ENCODE peak calls at places on chromosomes 7 and 10, in seven cellular contexts. One of them, this sample, is unnamed.

GRCh38 chr10:67607472-67607871 is 88.5 kb downstream of the CTNNA3 start:
- DNase-seq in Calu3: peak; percentile 17
- DNase-seq in choroid plexus epithelial cell: peak; percentile 17
- DNase-seq in K562: no peak
- DNase-seq in tibial artery: no peak
- DNase-seq in psoas muscle: no peak
- DNase-seq in MCF 10A: peak; percentile 75
- DNase-seq in this sample: no peak

GRCh38 chr7:35528381-35528977 is 166.5 kb downstream of the HERPUD2 start:
- DNase-seq in Calu3: no peak
- DNase-seq in choroid plexus epithelial cell: no peak
- DNase-seq in K562: no peak
- DNase-seq in tibial artery: no peak
- DNase-seq in psoas muscle: no peak
- DNase-seq in MCF 10A: no peak
- DNase-seq in this sample: no peak

GRCh38 chr7:83339927-83340326 is 177.2 kb upstream of the PCLO start:
- DNase-seq in Calu3: no peak
- DNase-seq in choroid plexus epithelial cell: no peak
- DNase-seq in K562: no peak
- DNase-seq in tibial artery: no peak
- DNase-seq in psoas muscle: no peak
- DNase-seq in MCF 10A: no peak
- DNase-seq in this sample: no peak

GRCh38 chr7:96297873-96298272 is 24.0 kb downstream of the SLC25A13 start:
- DNase-seq in Calu3: no peak
- DNase-seq in choroid plexus epithelial cell: no peak
- DNase-seq in K562: no peak
- DNase-seq in tibial artery: no peak
- DNase-seq in psoas muscle: no peak
- DNase-seq in MCF 10A: no peak
- DNase-seq in this sample: no peak

GRCh38 chr10:115992554-115992953 is 280.5 kb downstream of the GFRA1 start:
- DNase-seq in Calu3: no peak
- DNase-seq in choroid plexus epithelial cell: no peak
- DNase-seq in K562: no peak
- DNase-seq in tibial artery: no peak
- DNase-seq in psoas muscle: no peak
- DNase-seq in MCF 10A: no peak
- DNase-seq in this sample: no peak

GRCh38 chr10:133030791-133031190 is 56.9 kb upstream of the ADGRA1 start:
- DNase-seq in Calu3: no peak
- DNase-seq in choroid plexus epithelial cell: no peak
- DNase-seq in K562: no peak
- DNase-seq in tibial artery: no peak
- DNase-seq in psoas muscle: no peak
- DNase-seq in MCF 10A: no peak
- DNase-seq in this sample: no peak

GRCh38 chr7:22364910-22365309 is 8.0 kb upstream of the RAPGEF5 start:
- DNase-seq in Calu3: no peak
- DNase-seq in choroid plexus epithelial cell: no peak
- DNase-seq in K562: no peak
- DNase-seq in tibial artery: no peak
- DNase-seq in psoas muscle: no peak
- DNase-seq in MCF 10A: no peak
- DNase-seq in this sample: no peak

GRCh38 chr10:75538144-75538543 is 106.7 kb downstream of the LRMDA start:
- DNase-seq in Calu3: no peak
- DNase-seq in choroid plexus epithelial cell: no peak
- DNase-seq in K562: no peak
- DNase-seq in tibial artery: no peak
- DNase-seq in psoas muscle: no peak
- DNase-seq in MCF 10A: no peak
- DNase-seq in this sample: no peak

GRCh38 chr7:1939434-1940401 is 269.6 kb downstream of the ELFN1 start:
- DNase-seq in Calu3: no peak
- DNase-seq in choroid plexus epithelial cell: no peak
- DNase-seq in K562: peak; percentile 18
- DNase-seq in tibial artery: no peak
- DNase-seq in psoas muscle: peak; percentile 9
- DNase-seq in MCF 10A: peak; percentile 3
- DNase-seq in this sample: no peak

GRCh38 chr10:120978589-120979252 is 127.6 kb downstream of the WDR11 start:
- DNase-seq in Calu3: no peak
- DNase-seq in choroid plexus epithelial cell: no peak
- DNase-seq in K562: no peak
- DNase-seq in tibial artery: no peak
- DNase-seq in psoas muscle: no peak
- DNase-seq in MCF 10A: no peak
- DNase-seq in this sample: no peak

GRCh38 chr10:42972946-42973345 is 103.9 kb upstream of the RET start:
- DNase-seq in Calu3: no peak
- DNase-seq in choroid plexus epithelial cell: no peak
- DNase-seq in K562: no peak
- DNase-seq in tibial artery: no peak
- DNase-seq in psoas muscle: no peak
- DNase-seq in MCF 10A: no peak
- DNase-seq in this sample: no peak

GRCh38 chr7:157568785-157569584 is 232.2 kb downstream of the DNAJB6 start:
- DNase-seq in Calu3: peak; percentile 61
- DNase-seq in choroid plexus epithelial cell: peak; percentile 57
- DNase-seq in K562: no peak
- DNase-seq in tibial artery: peak; percentile 38
- DNase-seq in psoas muscle: peak; percentile 33
- DNase-seq in MCF 10A: no peak
- DNase-seq in this sample: no peak

GRCh38 chr10:693506-693905 is 4.0 kb upstream of the DIP2C start:
- DNase-seq in Calu3: peak; percentile 48
- DNase-seq in choroid plexus epithelial cell: peak; percentile 60
- DNase-seq in K562: no peak
- DNase-seq in tibial artery: no peak
- DNase-seq in psoas muscle: no peak
- DNase-seq in MCF 10A: peak; percentile 22
- DNase-seq in this sample: no peak

GRCh38 chr10:70769121-70769520 is 16.1 kb downstream of the TBATA start:
- DNase-seq in Calu3: no peak
- DNase-seq in choroid plexus epithelial cell: no peak
- DNase-seq in K562: no peak
- DNase-seq in tibial artery: peak; percentile 7
- DNase-seq in psoas muscle: no peak
- DNase-seq in MCF 10A: no peak
- DNase-seq in this sample: no peak

GRCh38 chr7:119270045-119270464 is 1002.9 kb upstream of the KCND2 start:
- DNase-seq in Calu3: peak; percentile 58
- DNase-seq in choroid plexus epithelial cell: peak; percentile 82
- DNase-seq in K562: peak; percentile 71
- DNase-seq in tibial artery: peak; percentile 33
- DNase-seq in psoas muscle: no peak
- DNase-seq in MCF 10A: peak; percentile 71
- DNase-seq in this sample: peak; percentile 49

GRCh38 chr10:101291254-101292193 is 62.3 kb upstream of the LBX1 start:
- DNase-seq in Calu3: peak; percentile 51
- DNase-seq in choroid plexus epithelial cell: peak; percentile 17
- DNase-seq in K562: peak; percentile 67
- DNase-seq in tibial artery: peak; percentile 32
- DNase-seq in psoas muscle: peak; percentile 71
- DNase-seq in MCF 10A: peak; percentile 34
- DNase-seq in this sample: no peak

GRCh38 chr10:67697646-67698245 is 1.8 kb upstream of the CTNNA3 start:
- DNase-seq in Calu3: peak; percentile 44
- DNase-seq in choroid plexus epithelial cell: peak; percentile 82
- DNase-seq in K562: peak; percentile 42
- DNase-seq in tibial artery: no peak
- DNase-seq in psoas muscle: no peak
- DNase-seq in MCF 10A: peak; percentile 64
- DNase-seq in this sample: peak; percentile 14

GRCh38 chr10:123882681-123883445 is 8.7 kb downstream of the CPXM2 start:
- DNase-seq in Calu3: no peak
- DNase-seq in choroid plexus epithelial cell: no peak
- DNase-seq in K562: no peak
- DNase-seq in tibial artery: no peak
- DNase-seq in psoas muscle: no peak
- DNase-seq in MCF 10A: no peak
- DNase-seq in this sample: no peak

GRCh38 chr10:118963963-118964362 is 65.6 kb upstream of the NANOS1 start:
- DNase-seq in Calu3: no peak
- DNase-seq in choroid plexus epithelial cell: no peak
- DNase-seq in K562: no peak
- DNase-seq in tibial artery: no peak
- DNase-seq in psoas muscle: no peak
- DNase-seq in MCF 10A: no peak
- DNase-seq in this sample: no peak

GRCh38 chr10:95503012-95503411 is 58.2 kb downstream of the SORBS1 start:
- DNase-seq in Calu3: no peak
- DNase-seq in choroid plexus epithelial cell: no peak
- DNase-seq in K562: no peak
- DNase-seq in tibial artery: no peak
- DNase-seq in psoas muscle: no peak
- DNase-seq in MCF 10A: no peak
- DNase-seq in this sample: no peak

GRCh38 chr7:6448943-6449543 is 1.3 kb upstream of the DAGLB start:
- DNase-seq in Calu3: no peak
- DNase-seq in choroid plexus epithelial cell: no peak
- DNase-seq in K562: no peak
- DNase-seq in tibial artery: no peak
- DNase-seq in psoas muscle: no peak
- DNase-seq in MCF 10A: no peak
- DNase-seq in this sample: no peak

GRCh38 chr7:35760082-35760770 is 40.6 kb upstream of the SEPTIN7 start:
- DNase-seq in Calu3: no peak
- DNase-seq in choroid plexus epithelial cell: peak; percentile 44
- DNase-seq in K562: no peak
- DNase-seq in tibial artery: no peak
- DNase-seq in psoas muscle: no peak
- DNase-seq in MCF 10A: no peak
- DNase-seq in this sample: no peak

GRCh38 chr10:28429045-28429444 is 103.9 kb upstream of the WAC start:
- DNase-seq in Calu3: no peak
- DNase-seq in choroid plexus epithelial cell: no peak
- DNase-seq in K562: no peak
- DNase-seq in tibial artery: no peak
- DNase-seq in psoas muscle: no peak
- DNase-seq in MCF 10A: no peak
- DNase-seq in this sample: no peak

GRCh38 chr10:97644961-97645360 is 4.5 kb downstream of the PI4K2A start:
- DNase-seq in Calu3: no peak
- DNase-seq in choroid plexus epithelial cell: no peak
- DNase-seq in K562: no peak
- DNase-seq in tibial artery: no peak
- DNase-seq in psoas muscle: no peak
- DNase-seq in MCF 10A: no peak
- DNase-seq in this sample: no peak

GRCh38 chr7:114084381-114085312 is 165.8 kb upstream of the PPP1R3A start:
- DNase-seq in Calu3: peak; percentile 38
- DNase-seq in choroid plexus epithelial cell: no peak
- DNase-seq in K562: no peak
- DNase-seq in tibial artery: peak; percentile 28
- DNase-seq in psoas muscle: peak; percentile 39
- DNase-seq in MCF 10A: no peak
- DNase-seq in this sample: no peak

GRCh38 chr7:106216517-106217088 is 68.2 kb downstream of the NAMPT start:
- DNase-seq in Calu3: peak; percentile 33
- DNase-seq in choroid plexus epithelial cell: peak; percentile 97
- DNase-seq in K562: peak; percentile 91
- DNase-seq in tibial artery: peak; percentile 77
- DNase-seq in psoas muscle: peak; percentile 22
- DNase-seq in MCF 10A: peak; percentile 98
- DNase-seq in this sample: peak; percentile 93

GRCh38 chr10:77629775-77630565 is 7.6 kb downstream of the KCNMA1 start:
- DNase-seq in Calu3: no peak
- DNase-seq in choroid plexus epithelial cell: peak; percentile 67
- DNase-seq in K562: no peak
- DNase-seq in tibial artery: no peak
- DNase-seq in psoas muscle: no peak
- DNase-seq in MCF 10A: no peak
- DNase-seq in this sample: no peak

GRCh38 chr10:73780966-73781365 is 882 bp upstream of the CHCHD1 start:
- DNase-seq in Calu3: no peak
- DNase-seq in choroid plexus epithelial cell: no peak
- DNase-seq in K562: peak; percentile 57
- DNase-seq in tibial artery: no peak
- DNase-seq in psoas muscle: no peak
- DNase-seq in MCF 10A: no peak
- DNase-seq in this sample: no peak

GRCh38 chr7:55964802-55965470 is 551 bp downstream of the NIPSNAP2 start:
- DNase-seq in Calu3: peak; percentile 83
- DNase-seq in choroid plexus epithelial cell: peak; percentile 52
- DNase-seq in K562: peak; percentile 87
- DNase-seq in tibial artery: peak; percentile 51
- DNase-seq in psoas muscle: peak; percentile 90
- DNase-seq in MCF 10A: peak; percentile 49
- DNase-seq in this sample: peak; percentile 89

GRCh38 chr7:100965723-100966541 is 3.4 kb upstream of the MUC12 start:
- DNase-seq in Calu3: peak; percentile 88
- DNase-seq in choroid plexus epithelial cell: peak; percentile 62
- DNase-seq in K562: peak; percentile 95
- DNase-seq in tibial artery: no peak
- DNase-seq in psoas muscle: peak; percentile 53
- DNase-seq in MCF 10A: peak; percentile 58
- DNase-seq in this sample: no peak

GRCh38 chr10:23694921-23695824 is 256.3 kb downstream of the OTUD1 start:
- DNase-seq in Calu3: no peak
- DNase-seq in choroid plexus epithelial cell: no peak
- DNase-seq in K562: no peak
- DNase-seq in tibial artery: no peak
- DNase-seq in psoas muscle: no peak
- DNase-seq in MCF 10A: no peak
- DNase-seq in this sample: no peak

GRCh38 chr7:156101355-156101754 is 289.1 kb upstream of the SHH start:
- DNase-seq in Calu3: no peak
- DNase-seq in choroid plexus epithelial cell: no peak
- DNase-seq in K562: no peak
- DNase-seq in tibial artery: no peak
- DNase-seq in psoas muscle: no peak
- DNase-seq in MCF 10A: no peak
- DNase-seq in this sample: no peak

GRCh38 chr10:28137907-28138880 is 139.3 kb upstream of the ODAD2 start:
- DNase-seq in Calu3: no peak
- DNase-seq in choroid plexus epithelial cell: peak; percentile 4
- DNase-seq in K562: no peak
- DNase-seq in tibial artery: no peak
- DNase-seq in psoas muscle: no peak
- DNase-seq in MCF 10A: no peak
- DNase-seq in this sample: no peak